ENCODE peak calls at places on chromosomes 2 and 18, in seven cellular contexts. L is SK-N-SH, N is nephron progenitor cell, M is choroid plexus epithelial cell, W is AG04450, Q is lower leg skin, S is pancreas. K is an unnamed sample.

GRCh38 chr2:55061534-55062344 is 11.5 kb upstream of the RTN4 start:
- DNase-seq in L (no peak), N (no peak), M (no peak), W (no peak), Q (no peak), S (no peak), K (no peak)

GRCh38 chr18:75500510-75500909 is 73.0 kb upstream of the SMIM21 start:
- DNase-seq in L (no peak), N (no peak), M (peak; percentile 58), W (peak; percentile 47), Q (no peak), S (no peak), K (no peak)

GRCh38 chr2:160140471-160140870 is 59.6 kb downstream of the ITGB6 start:
- DNase-seq in L (no peak), N (no peak), M (peak; percentile 38), W (no peak), Q (no peak), S (no peak), K (no peak)

GRCh38 chr18:57428221-57429150 is 6.7 kb upstream of the ONECUT2 start:
- DNase-seq in L (no peak), N (peak; percentile 45), M (no peak), W (no peak), Q (no peak), S (no peak), K (no peak)

GRCh38 chr2:165905854-165906253 is 47.7 kb downstream of the TTC21B start:
- DNase-seq in L (no peak), N (no peak), M (peak; percentile 60), W (no peak), Q (no peak), S (no peak), K (no peak)

GRCh38 chr2:54524236-54524991 is 68.3 kb downstream of the SPTBN1 start:
- DNase-seq in L (no peak), N (no peak), M (peak; percentile 87), W (no peak), Q (no peak), S (no peak), K (no peak)

GRCh38 chr18:8752329-8752728 is 47.0 kb downstream of the MTCL1 start:
- DNase-seq in L (no peak), N (no peak), M (peak; percentile 48), W (no peak), Q (no peak), S (no peak), K (no peak)

GRCh38 chr2:165055081-165055879 is 100.0 kb upstream of the SLC38A11 start:
- DNase-seq in L (peak; percentile 49), N (no peak), M (peak; percentile 54), W (no peak), Q (no peak), S (no peak), K (no peak)

GRCh38 chr2:203225423-203226039 is 13.3 kb upstream of the CYP20A1 start:
- DNase-seq in L (no peak), N (peak; percentile 30), M (peak; percentile 53), W (no peak), Q (no peak), S (no peak), K (no peak)

GRCh38 chr2:139669675-139670074 is 889.5 kb upstream of the NXPH2 start:
- DNase-seq in L (no peak), N (no peak), M (no peak), W (no peak), Q (no peak), S (no peak), K (no peak)

GRCh38 chr2:8574196-8575010 is 107.5 kb upstream of the ID2 start:
- DNase-seq in L (no peak), N (no peak), M (no peak), W (no peak), Q (peak; percentile 81), S (no peak), K (no peak)

GRCh38 chr2:85185431-85185940 is 52.3 kb downstream of the TCF7L1 start:
- DNase-seq in L (no peak), N (no peak), M (no peak), W (no peak), Q (no peak), S (no peak), K (no peak)

GRCh38 chr18:56795381-56795780 is 144.2 kb downstream of the WDR7 start:
- DNase-seq in L (no peak), N (no peak), M (no peak), W (no peak), Q (no peak), S (no peak), K (peak; percentile 14)

GRCh38 chr2:162244559-162245031 is 1.4 kb upstream of the FAP start:
- DNase-seq in L (no peak), N (no peak), M (peak; percentile 90), W (no peak), Q (peak; percentile 87), S (no peak), K (no peak)

GRCh38 chr2:25281581-25281980 is 60.1 kb downstream of the DNMT3A start:
- DNase-seq in L (no peak), N (no peak), M (peak; percentile 33), W (no peak), Q (no peak), S (no peak), K (no peak)
- TF ChIP-seq CTCF in L (no peak), N (no peak), M (no peak), W (no peak), Q (no peak), S (no peak), K (no peak)

DNA sequence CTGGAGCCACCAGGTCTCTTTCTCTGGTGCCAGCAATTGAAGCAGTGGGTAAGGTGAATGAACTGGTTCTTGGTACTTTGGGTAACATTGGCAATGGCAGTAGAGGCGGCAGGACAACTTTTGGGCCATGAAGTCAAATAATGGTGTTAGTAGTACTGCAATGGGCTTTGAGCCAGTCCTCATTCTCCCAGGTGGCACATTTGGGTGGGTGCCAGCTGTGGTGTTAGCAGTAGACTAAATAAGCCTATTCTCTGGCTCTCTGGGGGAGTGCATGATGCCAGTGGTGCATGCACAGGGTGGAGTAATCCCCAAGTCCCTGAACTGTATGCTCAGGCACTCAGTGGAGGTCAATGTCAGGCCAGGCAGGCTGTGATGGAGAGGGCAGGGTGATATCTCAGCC is 120.2 kb upstream of the LRRTM4 start:
- DNase-seq in L (no peak), N (no peak), M (no peak), W (no peak), Q (no peak), S (peak; percentile 49), K (no peak)
- TF ChIP-seq CTCF in L (no peak), N (no peak), M (no peak), W (no peak), Q (no peak), S (no peak), K (no peak)

GRCh38 chr2:28390241-28390856 is 2.3 kb upstream of the FOSL2 start:
- DNase-seq in L (peak; percentile 91), N (peak; percentile 66), M (peak; percentile 97), W (peak; percentile 80), Q (peak; percentile 97), S (peak; percentile 88), K (peak; percentile 81)
- TF ChIP-seq CTCF in L (no peak), N (no peak), M (peak; percentile 31), W (peak; percentile 12), Q (no peak), S (no peak), K (no peak)

GRCh38 chr2:110818767-110819481 is 86.6 kb downstream of the ACOXL start:
- DNase-seq in L (no peak), N (no peak), M (peak; percentile 32), W (no peak), Q (peak; percentile 48), S (no peak), K (no peak)
- TF ChIP-seq CTCF in L (no peak), N (peak; percentile 18), M (peak; percentile 47), W (peak; percentile 16), Q (no peak), S (no peak), K (no peak)

GRCh38 chr18:79511671-79512301 is 116.1 kb downstream of the NFATC1 start:
- DNase-seq in L (peak; percentile 27), N (no peak), M (peak; percentile 13), W (no peak), Q (peak; percentile 76), S (peak; percentile 43), K (no peak)

GRCh38 chr18:79511271-79511670 is 115.5 kb downstream of the NFATC1 start:
- DNase-seq in L (no peak), N (no peak), M (no peak), W (no peak), Q (peak; percentile 58), S (peak; percentile 34), K (no peak)

GRCh38 chr18:79510731-79511141 is 115.0 kb downstream of the NFATC1 start:
- DNase-seq in L (no peak), N (no peak), M (no peak), W (no peak), Q (no peak), S (peak; percentile 52), K (no peak)

GRCh38 chr18:79513381-79514081 is 117.8 kb downstream of the NFATC1 start:
- DNase-seq in L (no peak), N (no peak), M (no peak), W (no peak), Q (peak; percentile 80), S (peak; percentile 44), K (no peak)

GRCh38 chr18:79512461-79513380 is 117.0 kb downstream of the NFATC1 start:
- DNase-seq in L (no peak), N (no peak), M (no peak), W (no peak), Q (peak; percentile 70), S (peak; percentile 46), K (no peak)
- TF ChIP-seq CTCF in L (no peak), N (no peak), M (no peak), W (no peak), Q (no peak), S (no peak), K (no peak)

DNA sequence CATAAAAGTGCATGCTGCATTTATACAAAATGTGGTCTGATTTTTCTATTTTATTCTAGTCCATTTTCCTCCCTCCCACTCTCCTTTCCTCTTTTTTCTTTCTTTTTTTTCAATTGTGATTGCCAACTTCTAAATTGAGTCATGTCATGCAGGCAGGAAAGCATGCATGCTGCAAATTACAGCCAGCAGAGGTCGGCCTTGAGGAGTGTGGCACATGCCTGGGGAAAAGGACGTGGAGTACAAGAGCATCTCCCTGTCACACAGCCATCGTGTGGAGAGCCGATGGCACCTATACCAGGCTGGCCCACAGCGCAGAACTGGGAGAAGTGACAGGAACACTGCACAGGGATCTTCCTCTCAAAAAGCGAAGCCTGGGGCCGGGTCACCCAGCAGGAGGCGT is 17.8 kb downstream of the LCT start:
- DNase-seq in L (no peak), N (no peak), M (peak; percentile 64), W (no peak), Q (no peak), S (no peak), K (no peak)
- TF ChIP-seq CTCF in L (peak; percentile 42), N (peak; percentile 9), M (peak; percentile 72), W (peak; percentile 55), Q (no peak), S (no peak), K (peak; percentile 33)

K was measured in AG09319.